ENCODE peak calls at places on chromosome 20, in ten cellular contexts. R is neuronal stem cell; C is naive thymus-derived CD4-positive, alpha-beta T cell; E is pancreas; F is Panc1; U is IMR-90; Q is heart right ventricle; W is cardiac muscle cell; L is fibroblast of lung; X is CD8-positive, alpha-beta T cell. G is an unnamed sample. For H3K4me1, the result is how much of the 10 kb centered on the place peaks cover.

GRCh38 chr20:15491564-15491963 is 1081.7 kb downstream of the KIF16B start:
- DNase-seq in U (no peak), L (no peak), Q (no peak), C (no peak), X (no peak), R (no peak), W (no peak), E (no peak), F (no peak), G (no peak)

GRCh38 chr20:45138451-45139300 is 14.4 kb upstream of the WFDC12 start:
- DNase-seq in Q (peak), E (peak), W (peak), U (no peak), F (no peak), X (peak), L (no peak), C (peak), R (peak), G (peak)

GRCh38 chr20:48827880-48828733 is at the start of gene PREX1:
- DNase-seq in C (peak), E (peak), U (peak), L (peak), X (peak), R (peak), F (no peak), Q (peak), W (peak), G (peak)

GRCh38 chr20:52923123-52923543 is 49.0 kb upstream of the TSHZ2 start:
- DNase-seq in L (peak), C (no peak), R (peak), Q (no peak), E (no peak), U (peak), W (no peak), X (no peak), F (peak), G (no peak)

GRCh38 chr20:57627972-57628650 is 7.9 kb upstream of the ZBP1 start:
- DNase-seq in F (no peak), U (peak), Q (no peak), X (peak), C (no peak), E (no peak), W (no peak), L (peak), R (no peak), G (peak)

GRCh38 chr20:8788831-8789230 is 280.1 kb upstream of the PLCB4 start:
- DNase-seq in X (no peak), F (no peak), E (no peak), C (no peak), W (no peak), Q (no peak), L (no peak), R (no peak), U (no peak), G (no peak)

GRCh38 chr20:3935295-3935955 is 46.2 kb downstream of the PANK2 start:
- DNase-seq in L (no peak), U (no peak), E (no peak), X (no peak), R (no peak), Q (peak), F (no peak), W (peak), C (no peak), G (no peak)

GRCh38 chr20:46152824-46153586 is 34.9 kb downstream of the CD40 start:
- DNase-seq in U (no peak), W (no peak), E (no peak), F (no peak), L (no peak), Q (no peak), C (no peak), X (no peak), R (no peak), G (no peak)

GRCh38 chr20:34824026-34824860 is 1.2 kb downstream of the NCOA6 start:
- DNase-seq in L (peak), F (peak), C (peak), R (peak), W (peak), X (peak), U (peak), Q (peak), E (peak), G (peak)

GRCh38 chr20:57805784-57806183 is 96.0 kb upstream of the PMEPA1 start:
- DNase-seq in R (no peak), F (no peak), Q (no peak), U (no peak), W (no peak), L (no peak), E (no peak), C (no peak), X (no peak), G (no peak)

GRCh38 chr20:4160761-4161305 is 145.5 kb upstream of the RNF24 start:
- DNase-seq in W (peak), U (peak), X (no peak), R (no peak), E (peak), Q (peak), F (no peak), C (no peak), L (peak), G (peak)

GRCh38 chr20:43983359-43983758 is 68.7 kb downstream of the TOX2 start:
- DNase-seq in F (no peak), R (no peak), W (no peak), Q (no peak), L (no peak), X (peak), U (no peak), E (no peak), C (no peak), G (no peak)

GRCh38 chr20:16761305-16761829 is 13.2 kb downstream of the OTOR start:
- DNase-seq in U (peak), C (peak), E (no peak), R (peak), F (peak), X (peak), L (peak), W (peak), Q (no peak), G (peak)

GRCh38 chr20:58081842-58082241 is 146.6 kb downstream of the ANKRD60 start:
- DNase-seq in E (no peak), F (no peak), U (no peak), X (no peak), W (no peak), C (no peak), R (no peak), Q (no peak), L (peak), G (no peak)

GRCh38 chr20:46129955-46130481 is 11.9 kb downstream of the CD40 start:
- DNase-seq in U (no peak), X (no peak), L (no peak), W (peak), R (no peak), F (no peak), C (no peak), Q (no peak), E (peak), G (peak)

GRCh38 chr20:12535316-12535715 is 473.5 kb upstream of the SPTLC3 start:
- DNase-seq in C (no peak), E (no peak), Q (no peak), R (no peak), F (no peak), X (no peak), L (no peak), U (no peak), W (no peak), G (no peak)

GRCh38 chr20:59082077-59082740 is 39.6 kb upstream of the PRELID3B start:
- DNase-seq in C (no peak), X (no peak), F (no peak), Q (no peak), R (no peak), L (peak), W (no peak), E (no peak), U (peak), G (no peak)

GRCh38 chr20:44396369-44396768 is 40.9 kb downstream of the HNF4A start:
- DNase-seq in F (no peak), R (no peak), W (peak), E (no peak), Q (no peak), L (no peak), U (no peak), X (no peak), C (no peak), G (no peak)

GRCh38 chr20:4152696-4153235 is 137.4 kb upstream of the RNF24 start:
- DNase-seq in E (peak), U (peak), R (no peak), Q (no peak), F (no peak), W (no peak), X (no peak), C (no peak), L (no peak), G (no peak)

GRCh38 chr20:34195355-34195754 is 45.9 kb upstream of the ASIP start:
- DNase-seq in E (no peak), L (no peak), W (no peak), U (no peak), Q (no peak), C (no peak), R (no peak), X (no peak), F (no peak), G (no peak)

GRCh38 chr20:24953621-24954133 is 4.6 kb downstream of the CST7 start:
- DNase-seq in C (no peak), L (no peak), E (no peak), W (no peak), Q (no peak), F (no peak), X (peak), R (no peak), U (no peak), G (no peak)
- H3K4me1 ChIP-seq in C (half or more), L (under half), E (under half), W (under half), Q (under half), F (under half), X (under half), R (under half), U (under half), G (under half)

GRCh38 chr20:37315293-37316110 is 26.0 kb downstream of the MANBAL start:
- DNase-seq in E (no peak), X (no peak), Q (peak), U (peak), L (peak), W (peak), R (no peak), F (no peak), C (no peak), G (peak)

GRCh38 chr20:37314099-37314498 is 24.6 kb downstream of the MANBAL start:
- DNase-seq in U (no peak), F (no peak), E (no peak), W (no peak), X (no peak), C (no peak), L (no peak), R (no peak), Q (no peak), G (no peak)

GRCh38 chr20:37314617-37315292 is 25.3 kb downstream of the MANBAL start:
- DNase-seq in W (no peak), C (no peak), X (no peak), Q (peak), F (no peak), R (no peak), U (peak), E (no peak), L (no peak), G (no peak)

GRCh38 chr20:37311710-37312355 is 22.4 kb downstream of the MANBAL start:
- DNase-seq in R (no peak), F (no peak), W (no peak), X (no peak), L (peak), U (peak), E (no peak), Q (no peak), C (no peak), G (no peak)

GRCh38 chr20:37313546-37314091 is 24.2 kb downstream of the MANBAL start:
- DNase-seq in E (no peak), L (no peak), Q (no peak), W (no peak), X (no peak), F (no peak), C (no peak), R (no peak), U (no peak), G (no peak)
- H3K4me1 ChIP-seq in E (under half), L (under half), Q (under half), W (under half), X (under half), F (under half), C (under half), R (under half), U (under half), G (under half)

GRCh38 chr20:47336013-47336754 is 20.3 kb downstream of the ZMYND8 start:
- DNase-seq in W (no peak), E (peak), F (no peak), Q (peak), X (no peak), R (no peak), U (peak), C (no peak), L (peak), G (no peak)
- H3K4me1 ChIP-seq in W (under half), E (under half), F (half or more), Q (half or more), X (under half), R (under half), U (under half), C (under half), L (under half), G (under half)

GRCh38 chr20:50108571-50109235 is 4.2 kb downstream of the UBE2V1 start:
- DNase-seq in C (no peak), U (no peak), W (no peak), E (no peak), Q (no peak), L (peak), F (no peak), X (no peak), R (no peak), G (peak)

GRCh38 chr20:50112512-50113419 is at the start of gene UBE2V1:
- DNase-seq in F (no peak), Q (peak), E (peak), W (peak), U (peak), C (peak), X (peak), L (peak), R (peak), G (peak)

GRCh38 chr20:50111120-50111828 is 1.7 kb downstream of the UBE2V1 start:
- DNase-seq in E (no peak), F (no peak), U (peak), Q (no peak), X (no peak), L (peak), W (no peak), R (no peak), C (no peak), G (no peak)

GRCh38 chr20:50111829-50112495 is 988 bp downstream of the UBE2V1 start:
- DNase-seq in E (no peak), C (no peak), R (no peak), X (no peak), L (no peak), U (no peak), W (no peak), F (no peak), Q (no peak), G (no peak)

GRCh38 chr20:50110141-50111047 is 2.6 kb downstream of the UBE2V1 start:
- DNase-seq in Q (no peak), W (no peak), R (no peak), E (no peak), C (no peak), U (no peak), X (peak), F (no peak), L (peak), G (peak)
- H3K4me1 ChIP-seq in Q (half or more), W (half or more), R (under half), E (half or more), C (half or more), U (under half), X (half or more), F (half or more), L (under half), G (half or more)

GRCh38 chr20:32070690-32071213 is 18.7 kb downstream of the HCK start:
- DNase-seq in U (no peak), R (no peak), Q (no peak), E (no peak), L (no peak), X (no peak), W (no peak), F (no peak), C (no peak), G (no peak)

GRCh38 chr20:32071395-32072167 is 19.5 kb downstream of the HCK start:
- DNase-seq in X (no peak), U (no peak), W (no peak), Q (no peak), E (no peak), L (no peak), C (no peak), F (no peak), R (no peak), G (no peak)

GRCh38 chr20:32068174-32068573 is 16.1 kb downstream of the HCK start:
- DNase-seq in F (no peak), L (no peak), Q (no peak), R (no peak), X (no peak), U (no peak), E (no peak), W (no peak), C (no peak), G (no peak)

GRCh38 chr20:32072168-32072721 is 20.2 kb downstream of the HCK start:
- DNase-seq in Q (no peak), X (no peak), R (no peak), C (no peak), U (no peak), L (peak), W (no peak), E (no peak), F (no peak), G (no peak)

GRCh38 chr20:32070282-32070681 is 18.2 kb downstream of the HCK start:
- DNase-seq in C (no peak), U (no peak), L (no peak), Q (no peak), E (no peak), R (no peak), W (no peak), X (no peak), F (no peak), G (no peak)
- H3K4me1 ChIP-seq in C (under half), U (under half), L (under half), Q (under half), E (under half), R (under half), W (under half), X (under half), F (under half), G (under half)

DNA sequence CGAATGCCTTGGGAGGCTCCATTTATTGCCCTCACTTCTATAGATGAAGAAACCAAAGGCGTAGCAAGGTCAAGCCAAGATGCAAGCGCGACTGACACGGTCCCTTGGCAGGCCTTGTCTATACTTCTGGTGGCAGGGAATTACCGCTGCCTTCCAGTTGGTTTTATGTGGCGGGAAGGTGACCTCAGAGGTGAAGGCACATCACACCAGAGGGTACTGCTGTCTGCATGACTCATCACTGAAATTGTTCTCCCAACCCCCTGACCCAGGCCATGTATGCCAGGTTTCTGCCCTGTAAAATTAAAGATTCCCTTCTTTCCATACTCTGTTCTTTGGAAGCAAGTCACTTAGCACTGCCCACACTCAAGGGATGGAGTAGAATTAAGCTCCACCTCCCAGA is 36.1 kb upstream of the NAA20 start:
- DNase-seq in Q (no peak), L (peak), U (peak), E (no peak), W (no peak), C (no peak), R (no peak), F (no peak), X (no peak), G (no peak)
- H3K4me1 ChIP-seq in Q (half or more), L (under half), U (under half), E (half or more), W (under half), C (under half), R (under half), F (half or more), X (under half), G (under half)

GRCh38 chr20:31606678-31606927 is 1.5 kb downstream of the ID1 start:
- DNase-seq in W (no peak), Q (no peak), R (no peak), U (no peak), X (no peak), E (no peak), C (no peak), L (no peak), F (no peak), G (no peak)
- H3K4me1 ChIP-seq in W (under half), Q (under half), R (under half), U (under half), X (under half), E (under half), C (under half), L (under half), F (half or more), G (under half)

DNA sequence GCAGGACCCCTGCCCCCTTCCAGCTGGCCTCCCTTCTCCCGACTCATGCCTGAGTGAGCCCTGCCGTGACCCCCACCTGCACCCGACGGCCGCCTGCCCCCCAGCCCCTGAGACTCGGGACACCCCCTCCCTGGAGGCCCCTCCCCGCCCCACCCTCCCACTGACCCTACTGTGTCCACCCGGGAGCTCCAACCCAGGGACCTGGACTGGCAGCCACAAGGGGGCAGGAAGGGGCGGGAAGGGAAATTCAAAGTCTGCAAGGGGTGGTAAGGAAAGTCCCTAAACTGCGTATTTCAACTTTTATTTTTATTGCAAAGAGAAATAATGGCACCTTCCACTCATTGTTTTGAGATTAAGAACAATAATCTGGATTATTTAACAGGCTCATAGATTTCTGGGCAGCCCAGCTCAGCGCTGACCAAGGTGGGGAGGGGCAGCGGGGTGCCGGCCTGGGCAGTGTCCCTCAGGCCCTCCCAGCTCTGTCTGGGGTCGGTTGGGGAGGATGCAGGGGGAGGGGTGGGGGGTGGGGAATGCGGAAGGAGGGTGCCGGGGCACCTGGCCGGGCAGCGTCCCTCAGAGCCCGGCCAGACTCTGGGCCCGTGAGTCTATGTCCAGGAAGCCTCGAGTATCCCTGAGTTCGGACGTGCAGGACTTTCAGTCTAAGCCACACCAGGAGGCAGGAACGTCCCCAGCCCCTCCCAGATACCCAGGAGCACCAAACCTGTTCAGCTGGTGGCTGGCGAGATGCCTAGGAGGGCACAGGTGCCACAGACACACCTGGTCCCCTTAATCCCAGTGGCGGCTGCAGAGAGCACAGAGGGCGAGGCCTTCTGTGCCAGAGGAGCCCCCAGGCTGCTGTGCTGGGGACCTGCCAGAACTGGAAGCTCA is 1.3 kb upstream of the PTK6 start:
- DNase-seq in R (no peak), C (no peak), E (peak), F (no peak), X (peak), W (no peak), U (peak), Q (no peak), L (no peak), G (peak)
- H3K4me1 ChIP-seq in R (under half), C (under half), E (under half), F (under half), X (under half), W (under half), U (under half), Q (under half), L (under half), G (under half)

GRCh38 chr20:22394583-22394982 is 189.8 kb downstream of the FOXA2 start:
- DNase-seq in Q (no peak), U (no peak), W (no peak), R (no peak), E (no peak), X (no peak), C (no peak), L (no peak), F (no peak), G (no peak)

GRCh38 chr20:22387452-22387851 is 196.9 kb downstream of the FOXA2 start:
- DNase-seq in Q (no peak), R (no peak), C (no peak), U (no peak), X (no peak), W (no peak), E (no peak), L (no peak), F (no peak), G (no peak)

GRCh38 chr20:22386300-22386623 is 198.1 kb downstream of the FOXA2 start:
- DNase-seq in U (no peak), Q (no peak), L (no peak), X (no peak), F (no peak), C (no peak), W (no peak), E (no peak), R (no peak), G (no peak)

GRCh38 chr20:22389836-22390542 is 194.4 kb downstream of the FOXA2 start:
- DNase-seq in C (no peak), Q (no peak), L (peak), E (no peak), F (peak), U (no peak), X (no peak), W (no peak), R (no peak), G (peak)

DNA sequence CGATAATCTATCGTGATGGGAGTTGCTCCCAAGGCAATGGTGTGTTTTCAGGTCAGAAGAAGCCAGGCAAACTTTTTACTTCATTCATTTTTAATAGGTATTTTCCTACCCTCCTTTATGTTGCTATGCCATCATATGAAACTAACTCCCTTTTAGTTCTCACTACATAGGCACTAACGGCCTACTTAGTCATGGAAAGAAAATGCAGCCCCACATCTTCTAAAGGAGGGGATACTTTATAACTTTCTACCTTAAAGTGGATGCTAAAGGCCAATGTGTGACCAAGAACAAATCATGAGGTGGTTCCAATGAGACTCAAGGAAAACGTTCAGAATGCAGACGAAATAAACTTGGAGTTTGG is 193.8 kb downstream of the FOXA2 start:
- DNase-seq in E (no peak), L (no peak), F (no peak), C (no peak), R (no peak), U (no peak), X (no peak), Q (no peak), W (no peak), G (no peak)
- H3K4me1 ChIP-seq in E (under half), L (under half), F (under half), C (under half), R (under half), U (under half), X (under half), Q (under half), W (under half), G (under half)

GRCh38 chr20:62956387-62957135 is 4.1 kb downstream of the SLC17A9 start:
- DNase-seq in Q (no peak), U (no peak), X (no peak), C (no peak), W (no peak), F (no peak), L (no peak), E (no peak), R (no peak), G (no peak)
- H3K4me1 ChIP-seq in Q (under half), U (under half), X (half or more), C (under half), W (under half), F (under half), L (under half), E (under half), R (under half), G (under half)